ENCODE peak calls at places on chromosomes 4 and X, in six cellular contexts. B, K, J, H, Q and A are unnamed samples.
A peak's percentile ranks its signal among the peaks of the same experiment; 100 is the strongest.

GRCh38 chr4:31246856-31247255 is 526.7 kb downstream of the PCDH7 start:
- DNase-seq in B (no peak), K (no peak), J (no peak), H (no peak), Q (no peak), A (no peak)

GRCh38 chr4:2036327-2036726 is 22.8 kb upstream of the NAT8L start:
- DNase-seq in B (no peak), K (peak; percentile 50), J (no peak), H (no peak), Q (peak; percentile 81), A (no peak)

GRCh38 chr4:118972167-118972566 is 83.5 kb downstream of the SYNPO2 start:
- DNase-seq in B (no peak), K (no peak), J (no peak), H (no peak), Q (no peak), A (no peak)

GRCh38 chr4:182222766-182223165 is 20.4 kb upstream of the TENM3 start:
- DNase-seq in B (no peak), K (no peak), J (no peak), H (no peak), Q (no peak), A (no peak)

GRCh38 chrX:112851806-112852205 is 11.2 kb upstream of the AMOT start:
- DNase-seq in B (peak; percentile 63), K (no peak), J (no peak), H (no peak), Q (no peak), A (peak; percentile 62)

GRCh38 chr4:122823476-122823875 is 3.2 kb upstream of the FGF2 start:
- DNase-seq in B (no peak), K (no peak), J (no peak), H (peak; percentile 9), Q (no peak), A (no peak)

GRCh38 chr4:4585012-4585670 is 43.3 kb upstream of the STX18 start:
- DNase-seq in B (no peak), K (peak; percentile 40), J (no peak), H (no peak), Q (no peak), A (no peak)

GRCh38 chr4:114040319-114041116 is 61.1 kb upstream of the ARSJ start:
- DNase-seq in B (peak; percentile 36), K (no peak), J (no peak), H (peak; percentile 3), Q (no peak), A (no peak)

GRCh38 chrX:31609130-31609529 is 537.3 kb upstream of the FTHL17 start:
- DNase-seq in B (no peak), K (no peak), J (no peak), H (peak; percentile 14), Q (no peak), A (no peak)

GRCh38 chrX:49695276-49696180 is at the start of gene PAGE1:
- DNase-seq in B (no peak), K (no peak), J (no peak), H (no peak), Q (no peak), A (no peak)

GRCh38 chr4:87912164-87913004 is 63.1 kb upstream of the SPP1 start:
- DNase-seq in B (no peak), K (no peak), J (no peak), H (peak; percentile 46), Q (no peak), A (no peak)

GRCh38 chr4:48483777-48484493 is 792 bp downstream of the SLC10A4 start:
- DNase-seq in B (no peak), K (no peak), J (peak; percentile 64), H (no peak), Q (no peak), A (no peak)

GRCh38 chr4:173288296-173288695 is 45.9 kb downstream of the HMGB2 start:
- DNase-seq in B (peak; percentile 24), K (no peak), J (peak; percentile 91), H (peak; percentile 87), Q (no peak), A (no peak)

GRCh38 chr4:75497133-75497532 is 17.1 kb downstream of the RCHY1 start:
- DNase-seq in B (no peak), K (no peak), J (no peak), H (no peak), Q (no peak), A (no peak)

GRCh38 chr4:147583876-147584275 is 33.3 kb upstream of the TMEM184C start:
- DNase-seq in B (no peak), K (no peak), J (peak; percentile 1), H (no peak), Q (no peak), A (no peak)

DNA sequence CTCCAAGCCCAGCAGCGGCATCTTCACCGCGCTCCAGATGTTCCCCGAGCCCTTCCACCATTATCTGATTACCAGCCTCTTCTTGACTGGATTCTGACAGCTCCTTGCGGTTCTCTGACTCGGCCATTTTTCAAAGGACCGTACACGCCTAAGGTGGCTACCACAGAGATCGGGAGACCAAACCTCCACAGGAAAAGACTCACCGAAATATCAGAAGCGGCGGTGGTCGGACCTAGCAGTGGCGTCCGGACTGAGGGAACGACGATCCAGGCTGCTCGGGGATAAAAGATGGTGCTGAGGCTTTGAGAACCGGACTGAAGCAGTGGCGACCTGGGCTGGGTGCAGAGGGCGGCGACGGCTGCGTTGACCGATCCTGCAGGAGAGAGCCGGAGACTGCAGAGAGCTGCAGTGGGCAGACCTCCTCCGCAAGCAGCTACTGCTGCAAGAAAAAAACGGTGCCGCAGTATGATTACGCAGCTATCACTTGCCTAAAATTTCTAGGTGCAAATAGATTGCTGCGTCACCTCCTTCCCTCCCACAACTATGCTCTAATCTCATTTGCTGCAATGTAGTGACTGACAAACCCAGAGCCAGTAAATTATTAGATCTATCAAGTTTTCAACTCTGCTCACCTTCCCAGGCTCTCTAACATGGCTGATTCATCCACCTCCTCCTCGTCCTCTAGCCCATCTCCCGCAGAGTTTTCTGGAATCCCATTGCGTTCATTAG is at the start of gene NAP1L2:
- DNase-seq in B (no peak), K (peak; percentile 84), J (peak; percentile 48), H (peak; percentile 3), Q (no peak), A (peak; percentile 22)
- TF ChIP-seq POLR2A in B (peak; percentile 83), K (no peak), J (no peak), H (no peak), Q (no peak), A (peak; percentile 28)

DNA sequence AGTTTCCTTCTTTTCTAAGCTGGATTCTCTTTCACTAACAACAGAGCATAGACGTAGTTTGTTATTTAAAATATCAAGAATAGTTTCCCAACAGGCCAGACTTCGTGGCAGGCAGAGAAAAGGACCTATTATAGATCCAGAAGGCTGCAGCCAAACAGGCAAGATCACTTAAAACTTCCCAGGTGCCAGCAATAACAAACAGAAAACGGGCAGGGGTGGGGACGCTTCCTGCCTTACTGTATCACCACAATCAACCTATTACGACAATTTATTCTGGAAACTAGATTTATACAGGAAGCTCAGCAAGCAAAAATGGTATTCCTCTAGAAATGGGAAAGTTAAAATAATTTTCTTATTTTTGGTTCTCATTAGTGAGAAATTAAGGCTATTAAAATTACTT is 22.1 kb downstream of the RWDD4 start:
- DNase-seq in B (no peak), K (no peak), J (no peak), H (no peak), Q (no peak), A (no peak)
- TF ChIP-seq POLR2A in B (no peak), K (no peak), J (no peak), H (no peak), Q (no peak), A (no peak)

GRCh38 chr4:7041851-7042696 is 1.1 kb upstream of the TADA2B start:
- DNase-seq in B (no peak), K (peak; percentile 90), J (no peak), H (peak; percentile 86), Q (no peak), A (peak; percentile 44)

GRCh38 chr4:7044415-7044930 is 1.3 kb downstream of the TADA2B start:
- DNase-seq in B (no peak), K (no peak), J (no peak), H (no peak), Q (no peak), A (no peak)

GRCh38 chr4:7045553-7045952 is 2.4 kb downstream of the TADA2B start:
- DNase-seq in B (no peak), K (no peak), J (no peak), H (no peak), Q (no peak), A (no peak)

GRCh38 chr4:7042697-7043464 is at the start of gene TADA2B:
- DNase-seq in B (peak; percentile 63), K (peak; percentile 99), J (peak; percentile 96), H (peak; percentile 100), Q (peak; percentile 98), A (peak; percentile 97)

GRCh38 chr4:7043521-7044414 is 596 bp downstream of the TADA2B start:
- DNase-seq in B (no peak), K (peak; percentile 90), J (peak; percentile 71), H (peak; percentile 76), Q (peak; percentile 77), A (peak; percentile 43)
- TF ChIP-seq POLR2A in B (peak; percentile 73), K (no peak), J (no peak), H (no peak), Q (peak; percentile 54), A (no peak)

DNA sequence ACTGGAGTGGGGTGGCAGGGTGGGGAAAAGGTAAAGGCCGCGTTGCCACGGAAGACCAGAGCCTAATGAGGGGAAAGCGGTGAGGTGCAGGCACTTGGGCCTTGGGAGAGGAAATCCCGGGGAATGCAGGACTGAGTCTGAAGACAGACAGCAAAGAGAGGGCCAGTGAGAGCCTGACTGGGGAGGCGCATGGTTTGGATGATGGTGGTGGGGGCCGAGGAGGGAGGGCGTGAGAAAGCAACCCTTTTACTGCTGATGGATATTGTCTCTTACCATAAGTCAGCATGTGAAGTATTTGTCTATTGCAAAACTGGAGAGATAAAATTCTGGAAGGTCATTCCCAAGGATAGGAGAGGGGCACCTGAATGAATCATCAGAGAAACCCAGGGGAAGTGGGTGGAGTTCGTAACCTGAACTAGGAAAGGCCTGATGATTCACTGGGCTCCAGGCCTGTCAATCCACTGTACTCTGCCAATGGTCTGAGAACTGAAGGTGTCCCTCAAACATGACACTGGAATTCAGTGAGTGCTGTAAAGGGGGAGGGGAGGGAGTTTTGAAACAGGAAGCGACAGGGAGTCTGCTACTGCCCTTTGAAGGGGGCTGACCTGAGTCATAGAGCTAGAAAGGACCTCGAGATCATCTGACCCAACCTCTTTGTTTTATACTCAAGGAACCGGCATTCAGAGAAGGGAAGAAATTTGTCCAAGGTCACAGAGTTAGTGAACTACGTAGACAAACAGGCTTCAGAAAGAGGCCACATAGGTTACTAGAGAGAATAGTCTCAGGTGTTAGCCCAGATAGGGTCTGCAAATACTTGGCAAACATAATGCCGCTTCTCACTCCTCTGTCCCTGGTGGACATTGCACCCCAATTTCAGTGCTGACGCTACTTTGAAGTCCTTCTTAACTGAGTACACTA is 52.2 kb downstream of the NALF2 start:
- DNase-seq in B (no peak), K (no peak), J (peak; percentile 52), H (peak; percentile 52), Q (no peak), A (peak; percentile 59)
- TF ChIP-seq POLR2A in B (no peak), K (no peak), J (no peak), H (no peak), Q (no peak), A (no peak)

GRCh38 chrX:119943185-119943988 is at the start of gene NKAP:
- DNase-seq in B (peak; percentile 73), K (peak; percentile 93), J (peak; percentile 84), H (peak; percentile 94), Q (peak; percentile 72), A (peak; percentile 79)
- TF ChIP-seq POLR2A in B (peak; percentile 63), K (no peak), J (no peak), H (peak; percentile 64), Q (peak; percentile 36), A (peak; percentile 35)